ENCODE peak calls at places on chromosomes 4 and X, in eight cellular contexts. C is fibroblast of villous mesenchyme; N is effector memory CD4-positive, alpha-beta T cell; V is AG09309; S is hypothalamus; H is stimulated activated CD8-positive, alpha-beta memory T cell treated with anti-CD3 and anti-CD28 coated beads, Interleukin-4, amount 100 ng/mL, for 24 hours; G is activated CD4-positive, alpha-beta T cell treated with anti-CD3 and anti-CD28 coated beads, Interleukin-2, amount 50 U/mL, for 1 hour; K is upper lobe of left lung. I is an unnamed sample.

GRCh38 chr4:142615324-142615665 is 230.8 kb downstream of the INPP4B start:
- DNase-seq in H (no peak), C (peak; percentile 34), V (peak; percentile 67), N (no peak), S (no peak), K (no peak), G (no peak), I (no peak)

GRCh38 chrX:68492583-68492982 is 6.3 kb upstream of the YIPF6 start:
- DNase-seq in H (no peak), G (no peak), K (no peak), C (no peak), V (no peak), S (no peak), N (no peak), I (no peak)

GRCh38 chr4:142110136-142110535 is 473.8 kb downstream of the IL15 start:
- DNase-seq in S (no peak), C (no peak), K (no peak), H (no peak), G (no peak), N (no peak), V (no peak), I (no peak)

GRCh38 chr4:47494124-47494430 is 9.0 kb downstream of the ATP10D start:
- DNase-seq in K (no peak), S (no peak), N (no peak), V (no peak), C (no peak), G (no peak), H (no peak), I (no peak)

GRCh38 chrX:24424948-24425347 is 40.1 kb upstream of the PDK3 start:
- DNase-seq in H (no peak), G (no peak), S (no peak), K (no peak), V (peak; percentile 20), C (peak; percentile 60), N (no peak), I (no peak)

GRCh38 chr4:76753814-76754213 is 144.1 kb downstream of the SOWAHB start:
- DNase-seq in C (peak; percentile 95), K (no peak), V (no peak), H (no peak), N (no peak), G (no peak), S (no peak), I (no peak)

GRCh38 chrX:100642296-100642695 is 1.7 kb upstream of the SRPX2 start:
- DNase-seq in V (no peak), S (no peak), C (no peak), H (no peak), N (no peak), K (no peak), G (no peak), I (no peak)

GRCh38 chrX:129719268-129719667 is 19.5 kb upstream of the XPNPEP2 start:
- DNase-seq in C (no peak), N (no peak), K (no peak), V (no peak), G (no peak), S (no peak), H (no peak), I (no peak)

GRCh38 chr4:168723020-168723419 is 226.2 kb downstream of the PALLD start:
- DNase-seq in C (peak; percentile 64), K (no peak), H (no peak), G (no peak), N (no peak), V (no peak), S (no peak), I (no peak)

GRCh38 chr4:173040200-173040599 is 128.4 kb upstream of the GALNT7 start:
- DNase-seq in N (no peak), V (no peak), H (no peak), G (no peak), C (peak; percentile 9), K (no peak), S (no peak), I (no peak)

GRCh38 chrX:19753368-19753767 is 134.0 kb downstream of the SH3KBP1 start:
- DNase-seq in N (no peak), K (no peak), V (no peak), H (no peak), C (no peak), G (no peak), S (no peak), I (no peak)

GRCh38 chr4:122577808-122578781 is 42.8 kb downstream of the IL21 start:
- DNase-seq in K (no peak), G (peak; percentile 63), S (peak; percentile 6), H (peak; percentile 39), N (peak; percentile 48), C (peak; percentile 36), V (no peak), I (peak; percentile 47)

GRCh38 chrX:3990569-3990968 is 277.1 kb upstream of the PRKX start:
- DNase-seq in K (no peak), V (no peak), G (no peak), N (no peak), S (no peak), C (no peak), H (no peak), I (no peak)

GRCh38 chr4:150316332-150317205 is 238.3 kb downstream of the DCLK2 start:
- DNase-seq in S (no peak), N (no peak), G (no peak), K (no peak), H (no peak), V (no peak), C (peak; percentile 67), I (no peak)

GRCh38 chr4:4889781-4890180 is 30.3 kb downstream of the MSX1 start:
- DNase-seq in V (no peak), C (no peak), K (peak; percentile 49), S (no peak), N (no peak), H (no peak), G (no peak), I (no peak)

GRCh38 chrX:81336455-81337144 is 134.7 kb downstream of the SH3BGRL start:
- DNase-seq in S (no peak), H (no peak), C (no peak), G (no peak), K (no peak), V (no peak), N (no peak), I (no peak)

GRCh38 chr4:51867689-51868448 is 24.9 kb downstream of the DCUN1D4 start:
- DNase-seq in S (no peak), N (no peak), H (no peak), G (no peak), V (no peak), C (no peak), K (peak; percentile 51), I (no peak)

GRCh38 chr4:81724925-81725329 is 253.2 kb upstream of the RASGEF1B start:
- DNase-seq in V (no peak), N (peak; percentile 8), G (peak; percentile 25), C (peak; percentile 1), S (peak; percentile 41), K (no peak), H (peak; percentile 51), I (peak; percentile 2)

GRCh38 chrX:38220936-38221386 is 290 bp upstream of the SRPX start:
- DNase-seq in K (no peak), V (no peak), N (no peak), H (no peak), C (no peak), S (no peak), G (no peak), I (no peak)

GRCh38 chrX:54808109-54808604 is 612 bp downstream of the MAGED2 start:
- DNase-seq in C (no peak), K (peak; percentile 51), H (no peak), N (peak; percentile 21), G (peak; percentile 22), V (no peak), S (peak; percentile 75), I (peak; percentile 39)

GRCh38 chrX:20521245-20521644 is 254.5 kb upstream of the RPS6KA3 start:
- DNase-seq in V (peak; percentile 31), K (no peak), N (no peak), S (no peak), H (no peak), C (peak; percentile 64), G (no peak), I (no peak)

GRCh38 chrX:84747516-84747915 is 245.3 kb upstream of the HDX start:
- DNase-seq in C (no peak), H (no peak), V (no peak), S (no peak), N (no peak), G (no peak), K (no peak), I (no peak)

GRCh38 chr4:182925298-182925738 is 8.1 kb upstream of the DCTD start:
- DNase-seq in H (peak; percentile 38), G (peak; percentile 49), C (peak; percentile 81), V (no peak), N (no peak), K (peak; percentile 50), S (peak; percentile 28), I (peak; percentile 29)

GRCh38 chrX:38560776-38561125 is 591 bp upstream of the TSPAN7 start:
- DNase-seq in S (no peak), H (no peak), K (no peak), C (no peak), G (no peak), V (no peak), N (no peak), I (no peak)

GRCh38 chrX:139286342-139286741 is 244.2 kb upstream of the F9 start:
- DNase-seq in H (no peak), G (no peak), C (no peak), N (no peak), S (no peak), K (no peak), V (no peak), I (no peak)

GRCh38 chr4:52126946-52127345 is 75.8 kb downstream of the SPATA18 start:
- DNase-seq in K (no peak), H (no peak), C (no peak), G (no peak), V (no peak), S (no peak), N (no peak), I (no peak)

GRCh38 chr4:82803746-82804145 is 5.2 kb upstream of the SCD5 start:
- DNase-seq in C (no peak), S (no peak), N (no peak), H (no peak), G (no peak), V (no peak), K (no peak), I (no peak)

GRCh38 chr4:125125256-125125655 is 189.5 kb upstream of the FAT4 start:
- DNase-seq in C (peak; percentile 37), S (no peak), V (no peak), K (no peak), G (no peak), N (no peak), H (no peak), I (no peak)

GRCh38 chr4:56641494-56642051 is 39.5 kb downstream of the HOPX start:
- DNase-seq in G (no peak), S (no peak), H (no peak), C (peak; percentile 77), N (no peak), V (peak; percentile 77), K (no peak), I (no peak)

GRCh38 chr4:89482926-89483595 is 175.5 kb upstream of the GPRIN3 start:
- DNase-seq in N (no peak), H (no peak), K (no peak), S (no peak), V (no peak), G (no peak), C (no peak), I (no peak)

GRCh38 chr4:151324449-151325319 is 721 bp downstream of the SH3D19 start:
- DNase-seq in H (no peak), C (peak; percentile 27), N (no peak), G (no peak), V (no peak), S (peak; percentile 29), K (peak; percentile 80), I (no peak)

GRCh38 chr4:99749445-99750391 is 66.9 kb upstream of the DAPP1 start:
- DNase-seq in N (no peak), S (no peak), V (no peak), C (no peak), G (no peak), K (no peak), H (no peak), I (no peak)

GRCh38 chr4:137083571-137083970 is 448.7 kb downstream of the PCDH18 start:
- DNase-seq in S (no peak), K (no peak), N (no peak), G (no peak), V (peak; percentile 5), H (no peak), C (peak; percentile 1), I (no peak)

GRCh38 chr4:111475001-111475400 is 670.3 kb upstream of the FAM241A start:
- DNase-seq in V (peak; percentile 13), C (peak; percentile 53), K (no peak), G (no peak), H (no peak), S (no peak), N (no peak), I (no peak)